ENCODE peak calls at places on chromosomes 2 and 18, in five cellular contexts. B, N, H, A and S are unnamed samples.

GRCh38 chr2:42268528-42269151 is 92.4 kb downstream of the COX7A2L start:
- DNase-seq in N (no peak), A (no peak), H (no peak), B (no peak), S (no peak)

GRCh38 chr2:216348909-216349308 is 23.4 kb downstream of the MARCHF4 start:
- DNase-seq in N (peak), A (peak), B (no peak), H (no peak), S (peak)

GRCh38 chr18:57579928-57580327 is 6.6 kb downstream of the FECH start:
- DNase-seq in B (no peak), N (no peak), H (no peak), A (no peak), S (no peak)

GRCh38 chr2:120205901-120206581 is 17.2 kb downstream of the TMEM185B start:
- DNase-seq in B (no peak), N (peak), H (no peak), A (no peak), S (no peak)

GRCh38 chr2:208466920-208467298 is 60.3 kb downstream of the PTH2R start:
- DNase-seq in B (no peak), H (no peak), A (peak), N (no peak), S (no peak)

GRCh38 chr2:52335727-52336126 is 1303.8 kb upstream of the NRXN1 start:
- DNase-seq in B (no peak), H (no peak), A (no peak), N (no peak), S (no peak)

GRCh38 chr18:8949206-8949605 is 153.3 kb upstream of the NDUFV2 start:
- DNase-seq in B (no peak), A (peak), N (peak), H (no peak), S (peak)

GRCh38 chr2:16207151-16207550 is 266.8 kb downstream of the MYCN start:
- DNase-seq in H (no peak), N (no peak), B (no peak), A (no peak), S (no peak)

GRCh38 chr18:49764032-49764431 is 49.3 kb downstream of the ACAA2 start:
- DNase-seq in N (peak), H (no peak), B (no peak), A (peak), S (peak)

GRCh38 chr2:240851078-240851861 is 17.4 kb upstream of the AGXT start:
- DNase-seq in A (peak), H (peak), B (peak), N (peak), S (peak)

GRCh38 chr18:60982296-60982695 is 350.9 kb upstream of the CDH20 start:
- DNase-seq in B (no peak), A (no peak), H (no peak), N (no peak), S (no peak)

GRCh38 chr2:157792345-157793052 is 83.6 kb downstream of the ACVR1 start:
- DNase-seq in A (peak), N (peak), B (peak), H (no peak), S (peak)

GRCh38 chr2:218892693-218893348 is 12.2 kb downstream of the WNT10A start:
- DNase-seq in N (no peak), H (peak), A (peak), B (no peak), S (peak)

GRCh38 chr2:170141865-170142264 is 36.1 kb upstream of the MYO3B start:
- DNase-seq in N (no peak), A (no peak), B (no peak), H (no peak), S (no peak)

GRCh38 chr18:3620146-3621119 is 170.5 kb downstream of the TGIF1 start:
- DNase-seq in N (peak), H (no peak), A (no peak), B (no peak), S (no peak)

GRCh38 chr2:48109491-48110204 is 203.3 kb upstream of the FBXO11 start:
- DNase-seq in B (no peak), H (no peak), A (no peak), N (no peak), S (no peak)

GRCh38 chr18:39946623-39947061 is 2008.4 kb upstream of the PIK3C3 start:
- DNase-seq in A (peak), B (no peak), N (no peak), H (no peak), S (peak)